ENCODE peak calls at places on chromosomes 4 and X, in five cellular contexts. O is AG10803, V is H7, P is testis, G is colonic mucosa. H is an unnamed sample.

GRCh38 chr4:54227261-54228063 is 1.6 kb upstream of the PDGFRA start:
- DNase-seq in O (peak; percentile 78), V (peak; percentile 71), P (peak; percentile 69), G (no peak), H (no peak)

GRCh38 chr4:67288964-67289363 is 256.3 kb downstream of the CENPC start:
- DNase-seq in O (no peak), V (peak; percentile 69), P (no peak), G (no peak), H (no peak)

GRCh38 chr4:137198791-137199190 is 333.5 kb downstream of the PCDH18 start:
- DNase-seq in O (no peak), V (no peak), P (no peak), G (no peak), H (no peak)

GRCh38 chrX:119655125-119655524 is 37.8 kb downstream of the SEPTIN6 start:
- DNase-seq in O (peak; percentile 62), V (no peak), P (peak; percentile 53), G (no peak), H (peak; percentile 75)

GRCh38 chrX:102840871-102841705 is 96.0 kb upstream of the RAB40AL start:
- DNase-seq in O (peak; percentile 5), V (peak; percentile 3), P (no peak), G (no peak), H (no peak)

GRCh38 chr4:172515266-172515879 is 653.2 kb upstream of the GALNT7 start:
- DNase-seq in O (no peak), V (peak; percentile 12), P (no peak), G (no peak), H (no peak)

GRCh38 chr4:16045687-16046086 is 38.1 kb downstream of the PROM1 start:
- DNase-seq in O (no peak), V (no peak), P (no peak), G (no peak), H (no peak)

GRCh38 chrX:135893294-135893817 is at the start of the genes CT45A10 and SAGE1:
- DNase-seq in O (no peak), V (peak; percentile 21), P (peak; percentile 18), G (no peak), H (no peak)

GRCh38 chr4:15164571-15164970 is 162.3 kb downstream of the CPEB2 start:
- DNase-seq in O (peak; percentile 35), V (no peak), P (no peak), G (no peak), H (no peak)

GRCh38 chr4:23041501-23041900 is 348.8 kb downstream of the GBA3 start:
- DNase-seq in O (peak; percentile 28), V (no peak), P (no peak), G (no peak), H (no peak)

GRCh38 chr4:23038626-23039245 is 346.0 kb downstream of the GBA3 start:
- DNase-seq in O (peak; percentile 29), V (no peak), P (no peak), G (no peak), H (no peak)

GRCh38 chr4:23036921-23037495 is 344.3 kb downstream of the GBA3 start:
- DNase-seq in O (no peak), V (no peak), P (no peak), G (no peak), H (no peak)

GRCh38 chr4:23039813-23040212 is 347.1 kb downstream of the GBA3 start:
- DNase-seq in O (peak; percentile 19), V (no peak), P (no peak), G (no peak), H (no peak)

GRCh38 chr4:23040539-23040938 is 347.8 kb downstream of the GBA3 start:
- DNase-seq in O (no peak), V (no peak), P (no peak), G (no peak), H (no peak)
- H3K4me3 ChIP-seq in O (no peak overlapping the region), V (no peak overlapping the region), P (no peak overlapping the region), G (no peak overlapping the region), H (no peak overlapping the region)

DNA sequence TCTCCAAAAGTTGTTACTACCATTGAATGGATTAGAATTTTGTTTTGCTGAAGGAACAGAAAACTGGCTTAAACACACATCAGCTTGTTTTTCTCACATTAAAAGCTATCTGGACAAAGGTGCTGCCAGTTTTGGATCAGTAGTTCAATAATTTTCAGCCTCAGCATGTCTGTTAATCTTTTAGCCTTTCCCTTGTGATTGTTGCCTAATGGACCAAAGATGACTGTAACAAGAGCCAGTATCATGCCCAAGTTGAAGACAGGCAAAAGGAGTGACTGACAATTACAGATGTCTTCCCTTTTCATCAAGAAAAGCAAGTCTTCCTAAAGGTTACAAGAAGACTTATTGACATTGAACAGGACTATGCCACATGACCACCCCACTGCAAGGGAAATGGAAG is 419.7 kb downstream of the MAPK10 start:
- DNase-seq in O (no peak), V (no peak), P (no peak), G (no peak), H (no peak)
- H3K4me3 ChIP-seq in O (peak overlapping the region; percentile 54), V (no peak overlapping the region), P (no peak overlapping the region), G (no peak overlapping the region), H (no peak overlapping the region)

GRCh38 chrX:19515615-19516105 is 352 bp upstream of the MAP3K15 start:
- DNase-seq in O (no peak), V (peak; percentile 28), P (no peak), G (no peak), H (no peak)
- H3K4me3 ChIP-seq in O (no peak overlapping the region), V (peak overlapping the region; percentile 52), P (peak overlapping the region; percentile 21), G (peak overlapping the region; percentile 29), H (no peak overlapping the region)

GRCh38 chrX:15314472-15314871 is 968 bp downstream of the ASB11 start:
- DNase-seq in O (no peak), V (no peak), P (no peak), G (no peak), H (no peak)
- H3K4me3 ChIP-seq in O (no peak overlapping the region), V (no peak overlapping the region), P (no peak overlapping the region), G (no peak overlapping the region), H (no peak overlapping the region)

DNA sequence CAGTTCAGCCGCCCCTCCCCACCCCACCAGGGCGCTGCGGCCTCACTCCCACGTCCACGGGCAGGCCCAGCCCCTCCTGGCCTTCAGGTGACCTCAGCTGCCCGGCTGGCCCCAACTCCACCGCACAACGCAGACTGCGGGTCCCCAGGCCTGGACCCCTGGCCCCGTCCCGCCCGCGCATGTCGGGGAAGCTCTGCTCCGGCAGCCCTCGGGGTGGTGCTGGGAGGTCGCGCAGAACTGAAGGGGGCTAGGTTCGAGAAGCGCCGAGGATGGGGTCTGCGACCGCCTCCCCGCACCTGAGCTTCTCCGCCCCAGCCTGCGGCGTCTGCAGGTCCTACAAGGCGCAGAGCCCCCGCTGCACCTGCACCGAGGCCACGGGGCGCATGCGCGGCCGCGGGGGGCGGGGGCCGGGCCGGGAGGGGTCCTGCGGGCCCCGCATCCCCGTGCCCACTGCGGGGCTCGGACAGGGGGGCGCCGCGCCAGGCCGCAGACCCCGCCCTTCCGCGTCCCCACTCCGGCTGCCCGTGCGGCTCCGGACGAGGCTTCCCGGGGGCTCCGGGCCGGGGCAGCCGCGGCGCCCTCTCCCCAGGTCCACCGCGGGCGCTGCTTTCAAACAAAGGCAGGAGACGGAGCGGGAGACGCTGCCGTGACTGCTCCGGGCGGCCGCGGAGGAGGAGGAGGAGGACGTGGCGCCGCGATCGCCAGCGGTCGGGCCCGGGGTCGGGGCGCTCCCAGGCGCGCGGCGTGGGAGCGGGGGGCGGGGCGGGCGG is 678 bp upstream of the NAT8L start:
- DNase-seq in O (no peak), V (peak; percentile 96), P (no peak), G (no peak), H (no peak)
- H3K4me3 ChIP-seq in O (no peak overlapping the region), V (peak overlapping the region; percentile 50), P (peak overlapping the region; percentile 51), G (peak overlapping the region; percentile 7), H (peak overlapping the region; percentile 35)

GRCh38 chrX:155329293-155329692 is 5.1 kb downstream of the CLIC2 start:
- DNase-seq in O (no peak), V (no peak), P (no peak), G (no peak), H (no peak)

GRCh38 chrX:155330992-155331391 is 3.4 kb downstream of the CLIC2 start:
- DNase-seq in O (no peak), V (no peak), P (no peak), G (no peak), H (no peak)

GRCh38 chrX:155334486-155335316 is at the start of gene CLIC2:
- DNase-seq in O (peak; percentile 65), V (no peak), P (peak; percentile 22), G (peak; percentile 26), H (peak; percentile 83)

DNA sequence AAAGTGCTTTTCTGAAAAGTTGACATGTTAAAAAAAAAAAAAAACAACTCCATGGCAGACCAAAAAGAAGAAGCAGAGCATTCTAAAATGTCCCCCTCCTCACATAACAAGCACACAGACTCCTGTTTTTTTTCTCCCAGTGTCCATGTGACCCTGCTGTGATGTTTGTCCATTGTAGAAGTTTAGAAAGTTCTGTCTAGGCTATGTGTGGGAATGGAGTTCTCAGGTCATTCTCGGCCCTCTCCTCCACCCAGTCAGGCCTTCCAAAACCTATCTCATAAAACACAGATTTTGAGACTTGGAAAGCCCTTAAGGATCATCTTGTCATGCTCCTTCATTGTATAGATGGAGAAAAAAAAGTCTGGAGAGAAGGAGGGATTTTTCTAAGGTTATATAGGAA is 713 bp downstream of the CLIC2 start:
- DNase-seq in O (no peak), V (no peak), P (no peak), G (no peak), H (no peak)
- H3K4me3 ChIP-seq in O (no peak overlapping the region), V (no peak overlapping the region), P (no peak overlapping the region), G (no peak overlapping the region), H (no peak overlapping the region)

GRCh38 chr4:184621518-184621917 is 27.7 kb downstream of the CASP3 start:
- DNase-seq in O (no peak), V (no peak), P (no peak), G (no peak), H (no peak)

GRCh38 chr4:184614509-184614908 is 34.7 kb downstream of the CASP3 start:
- DNase-seq in O (no peak), V (no peak), P (no peak), G (no peak), H (no peak)

GRCh38 chr4:184616633-184617471 is 32.4 kb downstream of the CASP3 start:
- DNase-seq in O (no peak), V (peak; percentile 27), P (no peak), G (no peak), H (no peak)

GRCh38 chr4:184620208-184620867 is 28.9 kb downstream of the CASP3 start:
- DNase-seq in O (no peak), V (no peak), P (no peak), G (no peak), H (no peak)

GRCh38 chr4:184617611-184618196 is 31.5 kb downstream of the CASP3 start:
- DNase-seq in O (no peak), V (peak; percentile 40), P (no peak), G (peak; percentile 20), H (no peak)
- H3K4me3 ChIP-seq in O (no peak overlapping the region), V (no peak overlapping the region), P (no peak overlapping the region), G (no peak overlapping the region), H (no peak overlapping the region)

GRCh38 chrX:46203115-46203514 is 342.1 kb downstream of the ZNF674 start:
- DNase-seq in O (no peak), V (no peak), P (peak; percentile 13), G (no peak), H (no peak)
- H3K4me3 ChIP-seq in O (no peak overlapping the region), V (no peak overlapping the region), P (no peak overlapping the region), G (no peak overlapping the region), H (no peak overlapping the region)